ENCODE peak calls at places on chromosomes 11 and 22, in ten cellular contexts. One of them, this sample, is unnamed.

GRCh38 chr11:114180301-114181055 is 115.7 kb upstream of the NNMT start:
- DNase-seq in cardiac muscle cell: peak; percentile 48
- DNase-seq in tibial nerve: no peak
- DNase-seq in heart left ventricle: no peak
- DNase-seq in pancreas: peak; percentile 67
- DNase-seq in testis: peak; percentile 73
- DNase-seq in suprapubic skin: no peak
- DNase-seq in Peyer's patch: peak; percentile 85
- DNase-seq in OCI-LY7: peak; percentile 74
- DNase-seq in Caco-2: peak; percentile 73
- DNase-seq in this sample: no peak

GRCh38 chr22:32413715-32414114 is 1.7 kb upstream of the RTCB start:
- DNase-seq in cardiac muscle cell: peak; percentile 5
- DNase-seq in tibial nerve: no peak
- DNase-seq in heart left ventricle: no peak
- DNase-seq in pancreas: no peak
- DNase-seq in testis: no peak
- DNase-seq in suprapubic skin: no peak
- DNase-seq in Peyer's patch: no peak
- DNase-seq in OCI-LY7: peak; percentile 32
- DNase-seq in Caco-2: peak; percentile 5
- DNase-seq in this sample: no peak

GRCh38 chr11:94934362-94934761 is 39.0 kb downstream of the CWC15 start:
- DNase-seq in cardiac muscle cell: no peak
- DNase-seq in tibial nerve: no peak
- DNase-seq in heart left ventricle: no peak
- DNase-seq in pancreas: no peak
- DNase-seq in testis: no peak
- DNase-seq in suprapubic skin: no peak
- DNase-seq in Peyer's patch: no peak
- DNase-seq in OCI-LY7: no peak
- DNase-seq in Caco-2: no peak
- DNase-seq in this sample: no peak

GRCh38 chr22:35981900-35982299 is 46.7 kb downstream of the RBFOX2 start:
- DNase-seq in cardiac muscle cell: no peak
- DNase-seq in tibial nerve: no peak
- DNase-seq in heart left ventricle: no peak
- DNase-seq in pancreas: no peak
- DNase-seq in testis: no peak
- DNase-seq in suprapubic skin: no peak
- DNase-seq in Peyer's patch: no peak
- DNase-seq in OCI-LY7: no peak
- DNase-seq in Caco-2: no peak
- DNase-seq in this sample: no peak

GRCh38 chr11:75063732-75064314 is 32.9 kb downstream of the OR2AT4 start:
- DNase-seq in cardiac muscle cell: no peak
- DNase-seq in tibial nerve: no peak
- DNase-seq in heart left ventricle: no peak
- DNase-seq in pancreas: no peak
- DNase-seq in testis: no peak
- DNase-seq in suprapubic skin: no peak
- DNase-seq in Peyer's patch: no peak
- DNase-seq in OCI-LY7: no peak
- DNase-seq in Caco-2: no peak
- DNase-seq in this sample: no peak

GRCh38 chr22:23256986-23257888 is 76.9 kb downstream of the BCR start:
- DNase-seq in cardiac muscle cell: peak; percentile 49
- DNase-seq in tibial nerve: peak; percentile 73
- DNase-seq in heart left ventricle: no peak
- DNase-seq in pancreas: no peak
- DNase-seq in testis: peak; percentile 74
- DNase-seq in suprapubic skin: peak; percentile 88
- DNase-seq in Peyer's patch: peak; percentile 75
- DNase-seq in OCI-LY7: no peak
- DNase-seq in Caco-2: no peak
- DNase-seq in this sample: no peak

GRCh38 chr22:30667092-30667485 is 586 bp downstream of the DUSP18 start:
- DNase-seq in cardiac muscle cell: peak; percentile 12
- DNase-seq in tibial nerve: no peak
- DNase-seq in heart left ventricle: no peak
- DNase-seq in pancreas: no peak
- DNase-seq in testis: no peak
- DNase-seq in suprapubic skin: no peak
- DNase-seq in Peyer's patch: peak; percentile 75
- DNase-seq in OCI-LY7: peak; percentile 15
- DNase-seq in Caco-2: no peak
- DNase-seq in this sample: no peak

GRCh38 chr22:44384981-44385610 is 72.3 kb upstream of the SHISAL1 start:
- DNase-seq in cardiac muscle cell: no peak
- DNase-seq in tibial nerve: no peak
- DNase-seq in heart left ventricle: peak; percentile 44
- DNase-seq in pancreas: no peak
- DNase-seq in testis: no peak
- DNase-seq in suprapubic skin: no peak
- DNase-seq in Peyer's patch: no peak
- DNase-seq in OCI-LY7: no peak
- DNase-seq in Caco-2: no peak
- DNase-seq in this sample: no peak

GRCh38 chr11:75532200-75532972 is 6.6 kb upstream of the GDPD5 start:
- DNase-seq in cardiac muscle cell: peak; percentile 79
- DNase-seq in tibial nerve: peak; percentile 86
- DNase-seq in heart left ventricle: peak; percentile 77
- DNase-seq in pancreas: peak; percentile 64
- DNase-seq in testis: peak; percentile 82
- DNase-seq in suprapubic skin: no peak
- DNase-seq in Peyer's patch: peak; percentile 92
- DNase-seq in OCI-LY7: peak; percentile 79
- DNase-seq in Caco-2: peak; percentile 91
- DNase-seq in this sample: no peak

GRCh38 chr11:111308140-111308539 is 9.8 kb downstream of the POU2AF3 start:
- DNase-seq in cardiac muscle cell: no peak
- DNase-seq in tibial nerve: no peak
- DNase-seq in heart left ventricle: peak; percentile 61
- DNase-seq in pancreas: peak; percentile 85
- DNase-seq in testis: no peak
- DNase-seq in suprapubic skin: no peak
- DNase-seq in Peyer's patch: peak; percentile 92
- DNase-seq in OCI-LY7: no peak
- DNase-seq in Caco-2: no peak
- DNase-seq in this sample: no peak

GRCh38 chr22:37581534-37581933 is 1.6 kb upstream of the LGALS2 start:
- DNase-seq in cardiac muscle cell: no peak
- DNase-seq in tibial nerve: no peak
- DNase-seq in heart left ventricle: peak; percentile 76
- DNase-seq in pancreas: peak; percentile 92
- DNase-seq in testis: no peak
- DNase-seq in suprapubic skin: no peak
- DNase-seq in Peyer's patch: no peak
- DNase-seq in OCI-LY7: no peak
- DNase-seq in Caco-2: no peak
- DNase-seq in this sample: no peak

GRCh38 chr11:12602421-12602820 is 71.8 kb upstream of the TEAD1 start:
- DNase-seq in cardiac muscle cell: no peak
- DNase-seq in tibial nerve: no peak
- DNase-seq in heart left ventricle: no peak
- DNase-seq in pancreas: no peak
- DNase-seq in testis: no peak
- DNase-seq in suprapubic skin: no peak
- DNase-seq in Peyer's patch: no peak
- DNase-seq in OCI-LY7: no peak
- DNase-seq in Caco-2: no peak
- DNase-seq in this sample: no peak

GRCh38 chr22:29216873-29217666 is 11.4 kb downstream of the EMID1 start:
- DNase-seq in cardiac muscle cell: no peak
- DNase-seq in tibial nerve: no peak
- DNase-seq in heart left ventricle: no peak
- DNase-seq in pancreas: peak; percentile 68
- DNase-seq in testis: peak; percentile 68
- DNase-seq in suprapubic skin: no peak
- DNase-seq in Peyer's patch: no peak
- DNase-seq in OCI-LY7: no peak
- DNase-seq in Caco-2: no peak
- DNase-seq in this sample: no peak

GRCh38 chr22:19132153-19132552 is 1.0 kb downstream of the TSSK2 start:
- DNase-seq in cardiac muscle cell: no peak
- DNase-seq in tibial nerve: no peak
- DNase-seq in heart left ventricle: peak; percentile 54
- DNase-seq in pancreas: peak; percentile 18
- DNase-seq in testis: no peak
- DNase-seq in suprapubic skin: no peak
- DNase-seq in Peyer's patch: no peak
- DNase-seq in OCI-LY7: no peak
- DNase-seq in Caco-2: no peak
- DNase-seq in this sample: no peak

GRCh38 chr11:82680252-82680651 is 53.4 kb downstream of the FAM181B start:
- DNase-seq in cardiac muscle cell: no peak
- DNase-seq in tibial nerve: no peak
- DNase-seq in heart left ventricle: no peak
- DNase-seq in pancreas: no peak
- DNase-seq in testis: no peak
- DNase-seq in suprapubic skin: no peak
- DNase-seq in Peyer's patch: no peak
- DNase-seq in OCI-LY7: no peak
- DNase-seq in Caco-2: no peak
- DNase-seq in this sample: no peak

DNA sequence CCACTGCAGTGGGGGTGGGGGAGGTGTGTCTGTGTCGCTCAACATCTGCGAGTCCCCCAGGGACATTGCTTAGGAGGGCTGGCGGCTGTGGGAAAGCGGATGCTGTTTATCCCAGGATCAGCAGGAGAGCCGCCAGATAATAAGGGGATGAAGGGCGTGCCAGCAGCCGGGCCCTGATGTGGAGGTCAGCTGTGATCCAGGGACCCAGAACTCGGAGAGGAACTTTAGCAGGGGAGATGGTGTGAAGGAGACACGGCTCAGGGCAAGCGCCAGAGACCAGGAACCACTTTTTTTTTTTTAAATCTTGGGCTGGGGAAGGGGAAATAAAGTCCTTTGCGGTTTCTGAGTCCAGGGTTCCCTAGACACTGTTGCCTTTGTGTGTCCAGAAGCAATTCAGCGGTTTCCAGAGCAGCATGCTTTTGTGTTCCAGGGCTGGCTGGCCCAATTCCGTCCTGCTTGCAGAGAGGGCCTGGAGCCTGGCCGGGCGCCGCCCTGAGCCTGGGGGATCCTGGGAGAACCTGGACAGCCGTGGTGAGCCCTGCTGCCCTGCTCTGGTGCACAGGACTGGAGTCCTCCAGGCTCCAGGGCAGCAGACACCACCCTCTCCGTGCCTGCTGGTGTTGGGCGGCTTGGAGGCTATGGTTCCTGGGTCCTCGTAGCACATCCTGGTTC is at the start of gene GRAMD4:
- DNase-seq in cardiac muscle cell: no peak
- DNase-seq in tibial nerve: peak; percentile 36
- DNase-seq in heart left ventricle: peak; percentile 85
- DNase-seq in pancreas: no peak
- DNase-seq in testis: peak; percentile 58
- DNase-seq in suprapubic skin: no peak
- DNase-seq in Peyer's patch: no peak
- DNase-seq in OCI-LY7: no peak
- DNase-seq in Caco-2: no peak
- DNase-seq in this sample: no peak
- H3K4me1 ChIP-seq in cardiac muscle cell: peaks cover 14% of the 10 kb centered on the region
- H3K4me1 ChIP-seq in tibial nerve: peaks cover 38% of the 10 kb centered on the region
- H3K4me1 ChIP-seq in heart left ventricle: peaks cover 15% of the 10 kb centered on the region
- H3K4me1 ChIP-seq in pancreas: no peaks in the 10 kb centered on the region
- H3K4me1 ChIP-seq in testis: peaks cover 10% of the 10 kb centered on the region
- H3K4me1 ChIP-seq in suprapubic skin: peaks cover 50% of the 10 kb centered on the region
- H3K4me1 ChIP-seq in Peyer's patch: peaks cover 40% of the 10 kb centered on the region
- H3K4me1 ChIP-seq in OCI-LY7: peaks cover 6% of the 10 kb centered on the region
- H3K4me1 ChIP-seq in Caco-2: no peaks in the 10 kb centered on the region
- H3K4me1 ChIP-seq in this sample: peaks cover 25% of the 10 kb centered on the region

DNA sequence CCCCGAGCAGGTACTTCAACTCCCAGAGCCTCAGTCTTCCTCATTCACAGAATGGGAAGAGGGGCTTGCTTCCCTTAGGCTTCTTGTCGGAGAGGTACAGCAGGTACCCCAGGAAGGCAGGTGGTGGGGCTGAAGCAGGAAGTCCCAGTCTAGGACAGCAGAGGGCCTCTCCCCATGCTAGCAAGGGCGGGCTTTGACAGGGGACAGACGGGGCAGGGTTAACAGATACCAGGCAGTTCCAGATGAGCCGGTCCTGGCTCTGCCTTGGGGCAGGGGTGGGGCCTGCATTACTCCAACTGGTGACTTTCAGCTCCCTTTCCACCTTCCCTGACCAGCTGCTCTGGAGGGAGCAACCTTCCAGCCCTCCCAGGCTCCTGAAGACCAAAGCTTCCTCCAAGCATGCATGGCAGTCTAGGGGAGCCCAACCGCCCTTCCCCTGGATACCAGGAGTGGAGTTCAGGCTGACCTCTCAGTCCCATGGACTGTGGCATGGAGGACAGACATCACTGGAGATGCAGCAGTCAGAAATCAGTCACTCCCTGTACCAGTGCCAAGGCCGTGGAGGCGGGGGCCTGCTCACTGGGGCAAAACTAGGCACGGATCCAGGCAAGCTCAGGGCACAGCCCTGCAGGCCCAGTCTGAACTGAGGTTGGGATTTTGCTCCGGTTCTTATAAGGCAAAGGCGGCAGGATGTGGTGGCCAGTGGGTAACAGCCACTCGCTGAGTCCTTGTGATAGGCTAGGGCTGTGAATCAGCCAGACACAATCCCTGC is 60.5 kb downstream of the NAT10 start:
- DNase-seq in cardiac muscle cell: no peak
- DNase-seq in tibial nerve: no peak
- DNase-seq in heart left ventricle: no peak
- DNase-seq in pancreas: no peak
- DNase-seq in testis: peak; percentile 72
- DNase-seq in suprapubic skin: no peak
- DNase-seq in Peyer's patch: no peak
- DNase-seq in OCI-LY7: no peak
- DNase-seq in Caco-2: peak; percentile 64
- DNase-seq in this sample: no peak
- TF ChIP-seq CTCF in cardiac muscle cell: no peak
- TF ChIP-seq CTCF in tibial nerve: no peak
- TF ChIP-seq CTCF in heart left ventricle: no peak
- TF ChIP-seq CTCF in pancreas: no peak
- TF ChIP-seq CTCF in testis: no peak
- TF ChIP-seq CTCF in suprapubic skin: no peak
- TF ChIP-seq CTCF in Peyer's patch: no peak
- TF ChIP-seq CTCF in OCI-LY7: peak; percentile 28
- TF ChIP-seq CTCF in Caco-2: peak; percentile 15
- TF ChIP-seq CTCF in this sample: no peak

GRCh38 chr22:43239102-43239875 is 52.4 kb upstream of the TTLL12 start:
- DNase-seq in cardiac muscle cell: peak; percentile 73
- DNase-seq in tibial nerve: no peak
- DNase-seq in heart left ventricle: no peak
- DNase-seq in pancreas: no peak
- DNase-seq in testis: no peak
- DNase-seq in suprapubic skin: no peak
- DNase-seq in Peyer's patch: no peak
- DNase-seq in OCI-LY7: no peak
- DNase-seq in Caco-2: no peak
- DNase-seq in this sample: no peak
- H3K9me3 ChIP-seq in cardiac muscle cell: no peaks in the 10 kb centered on the region
- H3K9me3 ChIP-seq in tibial nerve: no peaks in the 10 kb centered on the region
- H3K9me3 ChIP-seq in heart left ventricle: no peaks in the 10 kb centered on the region
- H3K9me3 ChIP-seq in pancreas: no peaks in the 10 kb centered on the region
- H3K9me3 ChIP-seq in testis: no peaks in the 10 kb centered on the region
- H3K9me3 ChIP-seq in suprapubic skin: no peaks in the 10 kb centered on the region
- H3K9me3 ChIP-seq in Peyer's patch: no peaks in the 10 kb centered on the region
- H3K9me3 ChIP-seq in OCI-LY7: no peaks in the 10 kb centered on the region
- H3K9me3 ChIP-seq in Caco-2: no peaks in the 10 kb centered on the region
- H3K9me3 ChIP-seq in this sample: no peaks in the 10 kb centered on the region

GRCh38 chr22:49958462-49958921 is 2.1 kb upstream of the PIM3 start:
- DNase-seq in cardiac muscle cell: no peak
- DNase-seq in tibial nerve: no peak
- DNase-seq in heart left ventricle: no peak
- DNase-seq in pancreas: peak; percentile 47
- DNase-seq in testis: no peak
- DNase-seq in suprapubic skin: no peak
- DNase-seq in Peyer's patch: no peak
- DNase-seq in OCI-LY7: no peak
- DNase-seq in Caco-2: no peak
- DNase-seq in this sample: no peak
- H3K4me1 ChIP-seq in cardiac muscle cell: peaks cover 6% of the 10 kb centered on the region
- H3K4me1 ChIP-seq in tibial nerve: peaks cover 22% of the 10 kb centered on the region
- H3K4me1 ChIP-seq in heart left ventricle: peaks cover 10% of the 10 kb centered on the region
- H3K4me1 ChIP-seq in pancreas: peaks cover 44% of the 10 kb centered on the region
- H3K4me1 ChIP-seq in testis: peaks cover 12% of the 10 kb centered on the region
- H3K4me1 ChIP-seq in suprapubic skin: peaks cover 62% of the 10 kb centered on the region
- H3K4me1 ChIP-seq in Peyer's patch: peaks cover 29% of the 10 kb centered on the region
- H3K4me1 ChIP-seq in OCI-LY7: peaks cover 24% of the 10 kb centered on the region
- H3K4me1 ChIP-seq in Caco-2: peaks cover 49% of the 10 kb centered on the region
- H3K4me1 ChIP-seq in this sample: peaks cover 31% of the 10 kb centered on the region